ENCODE peak calls at places on chromosomes 11 and 22, in eight cellular contexts. G, W, O, D, Q, L, T and Z are unnamed samples. For H3K27me3 and H3K36me3, the result is how much of the 10 kb centered on the place peaks cover.

GRCh38 chr22:48321986-48322545 is 1505.6 kb downstream of the BRD1 start:
- DNase-seq in D (no peak), L (no peak), Q (no peak), W (no peak), T (no peak), G (peak), O (peak), Z (no peak)

GRCh38 chr11:69636512-69636866 is 4.5 kb upstream of the CCND1 start:
- DNase-seq in D (no peak), T (no peak), W (peak), L (no peak), O (peak), Q (peak), G (no peak), Z (peak)

GRCh38 chr22:42450862-42451261 is 18.7 kb upstream of the NFAM1 start:
- DNase-seq in L (no peak), Q (no peak), D (no peak), O (no peak), G (no peak), W (no peak), T (no peak), Z (no peak)

GRCh38 chr11:75840560-75840959 is 25.6 kb downstream of the UVRAG start:
- DNase-seq in D (no peak), L (no peak), Q (no peak), T (no peak), W (no peak), O (no peak), G (no peak), Z (no peak)

GRCh38 chr11:127338380-127339259 is 338.1 kb upstream of the KIRREL3 start:
- DNase-seq in T (no peak), D (no peak), Q (no peak), G (no peak), O (no peak), L (no peak), W (no peak), Z (no peak)

GRCh38 chr11:74783241-74783871 is 34.7 kb downstream of the RNF169 start:
- DNase-seq in D (peak), O (no peak), L (no peak), T (no peak), Q (no peak), G (no peak), W (peak), Z (no peak)

GRCh38 chr11:117273550-117274289 is 17.4 kb upstream of the BACE1-AS start:
- DNase-seq in W (peak), G (no peak), L (no peak), O (no peak), D (no peak), T (no peak), Q (no peak), Z (no peak)

GRCh38 chr22:47012589-47013365 is 250.3 kb downstream of the TBC1D22A start:
- DNase-seq in T (no peak), Q (no peak), D (no peak), O (no peak), G (no peak), L (no peak), W (peak), Z (no peak)

GRCh38 chr22:17562906-17563870 is at the start of gene SLC25A18:
- DNase-seq in T (no peak), G (peak), D (no peak), W (peak), O (no peak), L (no peak), Q (peak), Z (peak)

GRCh38 chr11:128476729-128477128 is 110.6 kb downstream of the ETS1 start:
- DNase-seq in O (no peak), T (no peak), G (no peak), L (no peak), D (peak), Q (no peak), W (peak), Z (no peak)

GRCh38 chr11:33875621-33876294 is 16.1 kb downstream of the LMO2 start:
- DNase-seq in O (no peak), T (no peak), Q (no peak), L (no peak), W (no peak), D (no peak), G (peak), Z (no peak)

GRCh38 chr11:86138958-86139357 is 70.1 kb upstream of the PICALM start:
- DNase-seq in L (no peak), Q (no peak), O (no peak), W (peak), D (no peak), G (no peak), T (no peak), Z (no peak)

GRCh38 chr22:35275580-35275979 is 18.3 kb downstream of the HMGXB4 start:
- DNase-seq in D (no peak), O (no peak), L (no peak), T (no peak), G (no peak), W (no peak), Q (no peak), Z (no peak)

GRCh38 chr11:11077898-11078297 is 220.0 kb upstream of the ZBED5 start:
- DNase-seq in T (no peak), W (no peak), D (no peak), L (no peak), G (no peak), O (no peak), Q (no peak), Z (no peak)

GRCh38 chr22:45202333-45203149 is 38.2 kb downstream of the KIAA0930 start:
- DNase-seq in O (no peak), G (peak), D (no peak), L (no peak), W (no peak), T (no peak), Q (no peak), Z (no peak)

GRCh38 chr11:86806903-86807302 is 6.6 kb downstream of the PRSS23 start:
- DNase-seq in O (no peak), Q (no peak), D (no peak), W (no peak), G (no peak), L (no peak), T (no peak), Z (no peak)

GRCh38 chr11:104106136-104106754 is 57.7 kb downstream of the PDGFD start:
- DNase-seq in W (peak), Q (no peak), L (no peak), O (no peak), D (no peak), G (no peak), T (no peak), Z (no peak)

GRCh38 chr11:120579601-120580000 is 68.1 kb downstream of the GRIK4 start:
- DNase-seq in L (no peak), D (no peak), Q (no peak), G (no peak), W (no peak), O (no peak), T (no peak), Z (no peak)

GRCh38 chr11:63586451-63587166 is 23.4 kb upstream of the PLAAT2 start:
- DNase-seq in W (no peak), G (no peak), O (no peak), L (no peak), D (no peak), Q (no peak), T (no peak), Z (no peak)

GRCh38 chr11:46920709-46921108 is 2.4 kb upstream of the LRP4 start:
- DNase-seq in W (peak), O (peak), Q (no peak), L (no peak), T (no peak), G (no peak), D (no peak), Z (peak)

GRCh38 chr11:93432247-93432646 is 101.7 kb downstream of the DEUP1 start:
- DNase-seq in Q (no peak), L (no peak), O (no peak), T (no peak), G (no peak), W (no peak), D (no peak), Z (no peak)

GRCh38 chr11:77590194-77590591 is 440 bp downstream of the AQP11 start:
- DNase-seq in D (peak), Q (peak), W (peak), O (no peak), G (no peak), L (peak), T (no peak), Z (peak)

GRCh38 chr22:49198705-49199084 is 629.0 kb downstream of the BRD1 start:
- DNase-seq in L (no peak), W (no peak), T (no peak), D (no peak), G (no peak), O (no peak), Q (no peak), Z (peak)

GRCh38 chr11:27592111-27592780 is 85.7 kb upstream of the LIN7C start:
- DNase-seq in D (no peak), W (peak), L (no peak), O (no peak), T (no peak), Q (no peak), G (no peak), Z (no peak)

GRCh38 chr11:10674440-10674855 is 19.1 kb downstream of the IRAG1 start:
- DNase-seq in T (no peak), Q (no peak), O (peak), G (no peak), L (no peak), W (no peak), D (no peak), Z (peak)

GRCh38 chr11:109706940-109707339 is 284.9 kb downstream of the C11orf87 start:
- DNase-seq in T (no peak), W (no peak), G (no peak), D (no peak), O (no peak), Q (no peak), L (no peak), Z (no peak)

GRCh38 chr22:30591191-30591587 is 521 bp downstream of the PES1 start:
- DNase-seq in W (peak), L (no peak), T (no peak), G (no peak), D (no peak), Q (no peak), O (no peak), Z (no peak)
- H3K27ac ChIP-seq in W (peak), L (peak), T (peak), G (peak), D (peak), Q (peak), O (no peak), Z (peak)

GRCh38 chr11:133903875-133904817 is 52.6 kb downstream of the IGSF9B start:
- DNase-seq in G (peak), Q (no peak), O (peak), W (no peak), D (no peak), T (no peak), L (no peak), Z (peak)
- H3K27me3 ChIP-seq in G (under half), Q (under half), O (under half), W (under half), D (under half), T (under half), L (under half), Z (under half)

GRCh38 chr22:19041403-19042074 is 80.7 kb downstream of the DGCR2 start:
- DNase-seq in W (no peak), L (no peak), D (no peak), T (no peak), Q (no peak), G (peak), O (peak), Z (peak)

GRCh38 chr22:19044381-19044780 is 77.8 kb downstream of the DGCR2 start:
- DNase-seq in L (no peak), G (peak), D (no peak), Q (no peak), T (no peak), O (no peak), W (no peak), Z (peak)

GRCh38 chr22:19045094-19045493 is 77.1 kb downstream of the DGCR2 start:
- DNase-seq in W (no peak), D (no peak), G (no peak), O (no peak), L (no peak), T (no peak), Q (no peak), Z (no peak)

GRCh38 chr22:19042285-19043110 is 79.7 kb downstream of the DGCR2 start:
- DNase-seq in L (no peak), G (peak), T (no peak), D (no peak), O (peak), Q (no peak), W (no peak), Z (peak)

GRCh38 chr22:19043111-19044085 is 78.8 kb downstream of the DGCR2 start:
- DNase-seq in O (no peak), L (no peak), Q (no peak), W (no peak), T (no peak), D (no peak), G (peak), Z (no peak)
- H3K36me3 ChIP-seq in O (under half), L (under half), Q (half or more), W (under half), T (half or more), D (half or more), G (half or more), Z (half or more)

DNA sequence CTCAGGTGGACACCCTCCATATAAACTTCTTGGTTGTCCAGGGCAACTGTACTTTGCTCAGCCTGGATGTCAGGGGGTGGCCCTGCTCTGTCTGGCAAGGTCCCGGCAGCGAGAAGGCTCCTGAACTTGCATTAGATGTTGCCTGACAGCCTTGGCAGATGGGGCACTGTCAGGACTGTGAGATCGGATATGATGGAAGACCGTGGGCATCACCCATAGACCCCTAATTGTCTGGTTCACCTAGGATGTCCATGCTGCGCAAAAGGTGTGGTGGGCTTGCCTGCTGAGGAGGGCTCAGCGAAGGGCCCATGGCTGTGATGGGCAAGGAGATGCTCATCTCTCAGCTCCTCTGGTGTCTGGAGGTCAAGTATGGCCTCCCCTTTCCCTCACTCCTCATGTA is 62.7 kb downstream of the MYO18B start:
- DNase-seq in T (no peak), G (no peak), L (no peak), Q (no peak), W (no peak), O (no peak), D (no peak), Z (no peak)
- H3K27ac ChIP-seq in T (no peak), G (no peak), L (no peak), Q (no peak), W (no peak), O (no peak), D (no peak), Z (no peak)

GRCh38 chr11:19378814-19379213 is 138.1 kb upstream of the E2F8 start:
- DNase-seq in G (no peak), D (no peak), W (peak), Q (no peak), L (no peak), O (no peak), T (no peak), Z (peak)
- H3K27me3 ChIP-seq in G (under half), D (under half), W (under half), Q (under half), L (under half), O (under half), T (under half), Z (under half)

GRCh38 chr22:39513791-39514190 is 6.6 kb upstream of the ATF4 start:
- DNase-seq in D (no peak), L (no peak), W (no peak), Q (no peak), T (no peak), O (no peak), G (no peak), Z (no peak)
- H3K36me3 ChIP-seq in D (half or more), L (under half), W (half or more), Q (half or more), T (half or more), O (under half), G (half or more), Z (half or more)

GRCh38 chr22:40709752-40710413 is 30.6 kb downstream of the MCHR1 start:
- DNase-seq in Q (peak), G (no peak), W (peak), D (no peak), O (peak), L (no peak), T (no peak), Z (no peak)
- H3K27ac ChIP-seq in Q (peak), G (no peak), W (no peak), D (no peak), O (no peak), L (peak), T (peak), Z (peak)

GRCh38 chr22:38461414-38462081 is 6.3 kb upstream of the KDELR3 start:
- DNase-seq in L (peak), T (peak), W (peak), D (peak), O (peak), Q (peak), G (peak), Z (peak)
- H3K27me3 ChIP-seq in L (under half), T (under half), W (under half), D (under half), O (under half), Q (half or more), G (under half), Z (half or more)

DNA sequence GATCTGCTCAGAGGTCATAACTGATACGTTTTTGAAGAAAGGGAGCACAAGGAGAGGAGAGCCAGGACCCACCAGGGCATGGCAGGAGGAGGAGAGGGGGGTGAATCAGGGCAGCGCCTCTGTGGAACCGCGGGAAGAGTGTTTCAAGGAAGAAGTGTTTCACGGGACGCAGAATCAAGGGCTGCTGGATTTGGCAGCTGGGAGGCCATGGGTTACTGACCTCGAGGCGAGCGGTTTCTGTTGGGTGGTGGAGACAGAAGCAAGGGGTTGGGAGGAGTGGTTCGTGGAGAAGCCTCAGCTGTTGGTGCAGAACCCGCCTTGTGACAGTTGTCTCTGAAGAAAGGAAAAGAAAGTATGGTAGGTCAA is 13.1 kb downstream of the VPS26B start:
- DNase-seq in O (no peak), D (no peak), G (no peak), T (no peak), W (no peak), L (no peak), Q (no peak), Z (no peak)
- H3K36me3 ChIP-seq in O (under half), D (under half), G (half or more), T (half or more), W (under half), L (under half), Q (half or more), Z (under half)

GRCh38 chr22:38205261-38206128 is 3.7 kb downstream of the MAFF start:
- DNase-seq in D (no peak), O (peak), G (no peak), T (peak), Q (peak), W (peak), L (no peak), Z (peak)
- H3K27ac ChIP-seq in D (no peak), O (peak), G (peak), T (peak), Q (peak), W (no peak), L (peak), Z (peak)